ENCODE peak calls at places on chromosomes 12 and 14, in four cellular contexts. A is stomach, I is body of pancreas, B is Peyer's patch. W is an unnamed sample.

GRCh38 chr12:22662356-22662755 is 37.4 kb downstream of the ETNK1 start:
- DNase-seq in A (no peak), I (no peak), B (no peak), W (no peak)

GRCh38 chr12:20822415-20822814 is 11.9 kb downstream of the SLCO1B3 start:
- DNase-seq in A (no peak), I (no peak), B (no peak), W (no peak)

GRCh38 chr12:69241444-69242092 is 2.2 kb downstream of the CPSF6 start:
- DNase-seq in A (no peak), I (no peak), B (no peak), W (no peak)

GRCh38 chr12:10115311-10115710 is 14.7 kb downstream of the CLEC7A start:
- DNase-seq in A (no peak), I (no peak), B (no peak), W (no peak)

GRCh38 chr12:128288896-128289295 is 21.9 kb downstream of the TMEM132C start:
- DNase-seq in A (no peak), I (no peak), B (no peak), W (no peak)

GRCh38 chr14:105478624-105479305 is 4.1 kb downstream of the CRIP2 start:
- DNase-seq in A (no peak), I (no peak), B (no peak), W (no peak)

GRCh38 chr14:66638688-66639087 is 130.7 kb downstream of the GPHN start:
- DNase-seq in A (no peak), I (no peak), B (no peak), W (no peak)

GRCh38 chr12:12534134-12534866 is 28.4 kb downstream of the DUSP16 start:
- DNase-seq in A (no peak), I (no peak), B (no peak), W (peak)

GRCh38 chr14:104341532-104342434 is 203.4 kb downstream of the KIF26A start:
- DNase-seq in A (peak), I (peak), B (no peak), W (peak)

GRCh38 chr12:62001424-62001823 is 258.8 kb upstream of the USP15 start:
- DNase-seq in A (no peak), I (no peak), B (no peak), W (no peak)

GRCh38 chr14:54763761-54764160 is 138.9 kb downstream of the GCH1 start:
- DNase-seq in A (no peak), I (no peak), B (no peak), W (no peak)

GRCh38 chr14:99273025-99273723 is 1.2 kb upstream of the BCL11B start:
- DNase-seq in A (peak), I (no peak), B (no peak), W (peak)

GRCh38 chr12:55732288-55732687 is 3.5 kb upstream of the CD63 start:
- DNase-seq in A (no peak), I (peak), B (no peak), W (no peak)

GRCh38 chr14:76872796-76873432 is 46.7 kb downstream of the LRRC74A start:
- DNase-seq in A (peak), I (peak), B (peak), W (peak)

GRCh38 chr14:79708991-79709390 is 502.3 kb downstream of the DIO2 start:
- DNase-seq in A (no peak), I (no peak), B (no peak), W (no peak)

GRCh38 chr12:68036642-68037041 is 47.4 kb downstream of the IFNG-AS1 start:
- DNase-seq in A (no peak), I (no peak), B (no peak), W (no peak)

GRCh38 chr14:92647499-92648279 is 100.7 kb downstream of the LGMN start:
- DNase-seq in A (no peak), I (no peak), B (no peak), W (no peak)

GRCh38 chr12:98332626-98333025 is 182.8 kb upstream of the TMPO start:
- DNase-seq in A (no peak), I (no peak), B (no peak), W (no peak)

GRCh38 chr12:47221256-47222023 is 141.7 kb upstream of the AMIGO2 start:
- DNase-seq in A (no peak), I (no peak), B (no peak), W (no peak)

GRCh38 chr12:47224563-47225133 is 144.9 kb upstream of the AMIGO2 start:
- DNase-seq in A (no peak), I (no peak), B (no peak), W (no peak)

GRCh38 chr12:47223848-47224213 is 144.1 kb upstream of the AMIGO2 start:
- DNase-seq in A (peak), I (peak), B (no peak), W (peak)

GRCh38 chr12:47222592-47222959 is 142.8 kb upstream of the AMIGO2 start:
- DNase-seq in A (no peak), I (no peak), B (no peak), W (no peak)

GRCh38 chr12:47222960-47223847 is 143.4 kb upstream of the AMIGO2 start:
- DNase-seq in A (no peak), I (no peak), B (no peak), W (peak)
- TF ChIP-seq POLR2A in A (no peak), I (no peak), B (no peak), W (no peak)

GRCh38 chr14:60649815-60650381 is 621 bp upstream of the SIX1 start:
- DNase-seq in A (no peak), I (no peak), B (no peak), W (no peak)
- H3K4me3 ChIP-seq in A (peak), I (no peak), B (peak), W (peak)

GRCh38 chr14:68795602-68796417 is 2.9 kb upstream of the ZFP36L1 start:
- DNase-seq in A (peak), I (peak), B (peak), W (peak)

GRCh38 chr14:68792830-68793733 is at the start of gene ZFP36L1:
- DNase-seq in A (peak), I (peak), B (peak), W (peak)

GRCh38 chr14:68793734-68794129 is 865 bp upstream of the ZFP36L1 start:
- DNase-seq in A (no peak), I (no peak), B (no peak), W (no peak)

GRCh38 chr14:68794856-68795601 is 2.2 kb upstream of the ZFP36L1 start:
- DNase-seq in A (peak), I (peak), B (peak), W (peak)

GRCh38 chr14:68794130-68794855 is 1.4 kb upstream of the ZFP36L1 start:
- DNase-seq in A (peak), I (peak), B (peak), W (peak)
- TF ChIP-seq POLR2A in A (no peak), I (peak), B (peak), W (no peak)

GRCh38 chr12:108484431-108484830 is 30.6 kb upstream of the FICD start:
- DNase-seq in A (no peak), I (no peak), B (no peak), W (no peak)

GRCh38 chr12:108483213-108483920 is 31.7 kb upstream of the FICD start:
- DNase-seq in A (no peak), I (no peak), B (no peak), W (no peak)

GRCh38 chr12:108484845-108485244 is 30.2 kb upstream of the FICD start:
- DNase-seq in A (no peak), I (no peak), B (no peak), W (no peak)

GRCh38 chr12:108479364-108480070 is 35.6 kb upstream of the FICD start:
- DNase-seq in A (no peak), I (no peak), B (no peak), W (no peak)

GRCh38 chr12:108482717-108483212 is 32.3 kb upstream of the FICD start:
- DNase-seq in A (no peak), I (no peak), B (no peak), W (no peak)
- H3K4me3 ChIP-seq in A (no peak), I (no peak), B (no peak), W (no peak)

DNA sequence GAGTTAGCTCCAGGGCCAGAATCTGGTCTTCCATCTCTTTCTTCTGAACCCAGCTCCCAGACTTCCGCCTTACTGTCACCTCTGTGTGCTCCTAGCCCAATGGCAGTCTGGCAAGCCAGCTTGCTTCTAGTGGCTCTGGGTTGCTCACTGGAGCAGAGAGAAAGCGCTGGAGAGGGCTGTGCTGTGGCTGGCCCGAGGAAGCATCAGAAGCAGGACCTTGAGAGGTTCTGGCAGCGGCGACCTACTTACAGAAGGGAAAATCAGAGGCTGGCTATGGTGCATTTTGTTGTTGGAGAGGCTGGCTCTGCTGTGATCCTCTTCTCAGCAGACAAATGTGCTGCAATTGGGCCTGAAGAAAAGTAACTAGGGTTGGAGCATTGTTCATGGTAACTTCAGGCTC is 28.6 kb downstream of the KCNA5 start:
- DNase-seq in A (no peak), I (no peak), B (no peak), W (no peak)
- TF ChIP-seq POLR2A in A (no peak), I (no peak), B (no peak), W (no peak)

GRCh38 chr14:71320734-71321555 is 413.7 kb downstream of the PCNX1 start:
- DNase-seq in A (peak), I (peak), B (peak), W (peak)
- H3K4me3 ChIP-seq in A (peak), I (peak), B (peak), W (peak)

GRCh38 chr12:71756054-71756675 is 1.5 kb downstream of the RAB21 start:
- DNase-seq in A (no peak), I (no peak), B (no peak), W (no peak)

GRCh38 chr12:71752887-71753286 is 1.8 kb upstream of the RAB21 start:
- DNase-seq in A (no peak), I (no peak), B (no peak), W (no peak)

GRCh38 chr12:71755146-71755892 is 656 bp downstream of the RAB21 start:
- DNase-seq in A (peak), I (no peak), B (peak), W (peak)

GRCh38 chr12:71759941-71760340 is 5.3 kb downstream of the RAB21 start:
- DNase-seq in A (no peak), I (no peak), B (no peak), W (no peak)

DNA sequence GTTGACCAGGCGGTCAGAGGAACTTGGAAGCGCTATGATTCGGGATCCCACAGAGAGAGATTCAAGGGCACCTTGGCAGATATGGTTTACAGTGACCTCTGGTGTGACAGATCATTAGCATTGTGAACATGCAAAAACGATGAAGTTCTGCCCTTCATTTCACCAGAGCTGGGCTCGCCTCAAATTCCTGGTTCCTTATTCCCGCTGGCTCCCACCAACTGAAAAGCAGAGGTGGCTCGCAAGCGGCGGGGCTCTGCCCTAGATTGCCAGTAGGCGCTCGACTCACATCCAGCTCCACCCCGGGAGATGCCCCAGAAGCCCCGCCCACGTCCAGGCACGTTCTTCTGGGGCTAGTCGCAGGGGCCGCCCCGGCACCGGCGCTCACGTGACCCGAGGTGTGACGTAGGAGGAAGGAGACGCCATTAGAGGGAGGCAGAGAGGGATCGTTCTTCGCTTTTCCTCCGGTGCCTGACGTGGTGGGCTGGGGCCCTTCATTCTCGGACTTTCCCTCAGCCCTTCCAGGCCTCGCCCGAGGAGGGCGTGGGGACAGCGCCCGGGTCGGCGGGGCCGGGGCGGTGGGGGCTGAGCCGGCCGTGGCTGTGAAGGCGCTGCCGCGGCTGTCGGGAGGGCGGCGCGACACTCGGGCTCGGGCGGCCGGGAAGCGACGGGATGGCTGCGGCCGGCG is at the start of gene RAB21:
- DNase-seq in A (peak), I (peak), B (peak), W (peak)
- TF ChIP-seq POLR2A in A (no peak), I (peak), B (peak), W (peak)

W was measured in testis.